ENCODE peak calls at places on chromosomes 12 and 14, in six cellular contexts. T is aorta; C is left lung; U is lower lobe of right lung; J is uterus; S is CD4-positive, alpha-beta memory T cell. Z is an unnamed sample. For H3K27me3, the result is how much of the 10 kb centered on the place peaks cover.

GRCh38 chr12:43198608-43199007 is 353.4 kb downstream of the ADAMTS20 start:
- DNase-seq in J (no peak), U (no peak), T (no peak), S (no peak), C (no peak), Z (no peak)

GRCh38 chr14:101824339-101824727 is 62.8 kb downstream of the PPP2R5C start:
- DNase-seq in S (no peak), J (no peak), T (no peak), C (no peak), U (no peak), Z (no peak)

GRCh38 chr12:88142610-88142991 is 494 bp downstream of the TMTC3 start:
- DNase-seq in S (no peak), C (peak), J (peak), U (peak), T (peak), Z (no peak)

GRCh38 chr12:95646781-95647184 is 95.5 kb upstream of the USP44 start:
- DNase-seq in C (no peak), S (no peak), U (no peak), J (no peak), T (no peak), Z (peak)

GRCh38 chr12:5335059-5335458 is 96.8 kb upstream of the NTF3 start:
- DNase-seq in C (no peak), U (no peak), J (no peak), T (no peak), S (no peak), Z (no peak)

GRCh38 chr12:104505095-104505819 is 48.5 kb downstream of the CHST11 start:
- DNase-seq in T (no peak), J (no peak), U (no peak), C (no peak), S (no peak), Z (no peak)

GRCh38 chr12:102474438-102475064 is 5.8 kb downstream of the IGF1 start:
- DNase-seq in U (no peak), T (no peak), J (no peak), S (no peak), C (no peak), Z (no peak)

GRCh38 chr12:124581299-124581698 is 13.9 kb upstream of the NCOR2 start:
- DNase-seq in J (no peak), S (no peak), U (no peak), T (no peak), C (no peak), Z (no peak)

GRCh38 chr12:52690351-52691075 is 10.3 kb upstream of the KRT1 start:
- DNase-seq in U (no peak), J (no peak), C (no peak), S (no peak), T (no peak), Z (no peak)
- H3K4me3 ChIP-seq in U (peak), J (no peak), C (no peak), S (peak), T (no peak), Z (no peak)

DNA sequence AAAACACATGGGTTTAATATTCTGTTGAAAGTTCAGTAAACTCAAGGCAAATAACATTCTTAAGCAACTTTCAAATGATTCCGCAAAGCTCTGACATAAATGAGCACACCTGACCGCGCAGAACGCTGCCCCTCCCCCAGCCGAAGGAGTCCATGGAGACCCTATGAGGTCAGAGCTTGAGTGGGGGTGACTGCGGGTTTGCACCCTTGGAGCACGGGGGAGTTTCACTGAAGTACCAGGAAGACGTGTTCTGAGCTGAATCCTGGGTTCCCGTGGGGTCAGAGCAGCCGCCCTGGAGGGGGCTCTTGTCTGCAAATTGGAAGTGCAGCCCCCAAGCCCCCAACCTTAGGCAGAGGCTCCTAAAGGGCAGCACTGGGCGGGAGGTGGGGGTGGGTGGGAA is 324.1 kb upstream of the SFSWAP start:
- DNase-seq in C (no peak), U (no peak), T (no peak), S (no peak), J (no peak), Z (no peak)
- H3K27me3 ChIP-seq in C (under half), U (under half), T (under half), S (under half), J (under half), Z (under half)

DNA sequence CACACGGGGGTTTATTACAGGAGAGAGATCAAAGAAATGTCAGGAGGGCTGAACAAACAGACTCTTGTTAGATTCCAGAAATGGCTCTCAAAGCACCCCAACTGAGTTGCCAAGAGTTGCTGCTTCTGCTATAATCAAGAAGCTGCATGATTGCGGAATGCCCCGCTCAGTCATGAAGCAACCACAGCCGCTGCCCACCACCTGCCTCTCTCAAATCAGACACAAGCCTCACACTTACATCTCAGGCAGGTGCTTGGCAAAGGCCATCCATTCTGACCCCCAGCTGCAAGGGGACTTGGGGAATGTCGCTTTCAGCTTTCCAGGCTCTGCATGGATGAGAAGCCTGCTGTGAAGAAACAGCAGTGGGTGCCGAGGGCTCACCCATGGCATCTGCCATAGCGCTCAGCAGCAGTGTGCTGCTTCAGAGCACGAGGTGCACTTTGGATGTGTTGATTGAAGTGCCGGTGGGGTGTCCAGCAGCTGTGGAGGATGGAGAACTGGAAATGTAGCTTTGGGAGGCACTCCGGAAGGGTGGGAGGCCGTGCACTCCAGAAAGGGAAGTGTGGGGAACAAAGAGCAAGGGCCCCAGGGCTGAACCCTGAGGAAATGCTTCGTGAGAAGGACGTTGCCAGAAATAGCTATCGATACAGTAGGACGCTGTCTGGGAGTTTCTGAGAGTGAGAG is 37.7 kb downstream of the LRRC74A start:
- DNase-seq in S (no peak), U (peak), C (no peak), T (no peak), J (peak), Z (no peak)
- H3K4me3 ChIP-seq in S (no peak), U (peak), C (no peak), T (no peak), J (no peak), Z (no peak)

GRCh38 chr12:122203301-122203967 is at the start of gene B3GNT4:
- DNase-seq in J (no peak), T (peak), S (peak), C (peak), U (peak), Z (peak)

GRCh38 chr12:122199484-122200355 is 3.8 kb upstream of the B3GNT4 start:
- DNase-seq in T (peak), C (no peak), S (no peak), J (no peak), U (no peak), Z (no peak)

GRCh38 chr12:122200541-122201175 is 2.9 kb upstream of the B3GNT4 start:
- DNase-seq in C (no peak), S (no peak), J (no peak), U (no peak), T (peak), Z (no peak)

GRCh38 chr12:122202017-122202416 is 1.5 kb upstream of the B3GNT4 start:
- DNase-seq in C (no peak), T (no peak), U (no peak), S (no peak), J (no peak), Z (no peak)

GRCh38 chr12:122201381-122201780 is 2.1 kb upstream of the B3GNT4 start:
- DNase-seq in S (no peak), U (no peak), C (no peak), T (peak), J (no peak), Z (no peak)
- H3K27me3 ChIP-seq in S (under half), U (half or more), C (under half), T (under half), J (under half), Z (under half)

GRCh38 chr12:114698566-114699163 is 14.7 kb upstream of the TBX3 start:
- DNase-seq in C (no peak), U (no peak), S (no peak), J (no peak), T (no peak), Z (no peak)
- H3K4me3 ChIP-seq in C (no peak), U (peak), S (no peak), J (no peak), T (no peak), Z (peak)

GRCh38 chr12:52310622-52311281 is 10.4 kb downstream of the KRT83 start:
- DNase-seq in T (peak), C (no peak), S (no peak), J (no peak), U (no peak), Z (no peak)
- H3K27me3 ChIP-seq in T (under half), C (under half), S (under half), J (under half), U (under half), Z (under half)

DNA sequence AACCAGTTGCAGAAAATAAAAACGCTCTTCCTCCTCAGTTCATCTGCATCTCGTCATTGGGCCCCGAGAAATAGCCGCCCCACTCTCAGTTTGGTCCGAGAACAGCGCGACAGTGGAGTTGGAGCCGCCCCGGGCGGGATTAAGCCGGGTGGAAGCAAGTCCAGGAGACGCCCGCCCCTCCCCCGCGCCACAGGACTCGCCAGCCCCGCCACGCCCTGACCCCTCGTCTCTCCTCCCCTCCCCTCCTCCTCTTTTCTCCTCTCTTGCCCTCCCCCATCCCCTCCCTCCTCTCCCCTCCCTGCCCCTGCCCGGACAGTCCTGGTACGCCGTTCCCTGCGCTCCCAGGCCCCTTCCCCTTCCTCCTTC is 83.8 kb downstream of the TNFAIP2 start:
- DNase-seq in T (peak), U (peak), J (peak), C (no peak), S (no peak), Z (peak)
- H3K4me3 ChIP-seq in T (peak), U (peak), J (peak), C (peak), S (no peak), Z (peak)

GRCh38 chr12:3838065-3838464 is 35.1 kb downstream of the PARP11 start:
- DNase-seq in S (no peak), C (no peak), T (no peak), J (no peak), U (no peak), Z (no peak)

GRCh38 chr12:3836641-3837040 is 36.6 kb downstream of the PARP11 start:
- DNase-seq in T (no peak), U (no peak), C (no peak), S (no peak), J (no peak), Z (no peak)

GRCh38 chr12:3834774-3835173 is 38.4 kb downstream of the PARP11 start:
- DNase-seq in C (no peak), S (no peak), J (no peak), U (no peak), T (no peak), Z (no peak)

GRCh38 chr12:3835914-3836313 is 37.3 kb downstream of the PARP11 start:
- DNase-seq in C (no peak), U (no peak), J (no peak), S (no peak), T (no peak), Z (no peak)

DNA sequence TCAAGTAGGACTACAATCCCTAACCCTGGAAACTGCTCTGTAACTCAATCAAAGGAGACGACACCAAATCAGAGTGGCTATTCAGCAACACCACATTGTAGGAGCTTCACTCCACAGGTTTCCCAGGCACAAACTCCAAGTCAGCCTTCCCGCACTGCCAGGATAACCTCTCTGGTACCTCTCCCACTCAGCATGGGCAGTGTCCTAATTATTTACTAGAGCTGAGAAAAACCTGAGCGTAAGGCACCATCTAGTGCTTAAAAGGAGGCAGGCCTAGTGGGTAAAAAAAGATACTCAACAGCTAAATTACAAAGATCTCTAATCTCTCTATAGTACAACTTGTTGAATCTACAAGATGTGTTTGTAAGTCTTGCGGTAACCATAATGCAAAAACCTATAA is 36.1 kb downstream of the PARP11 start:
- DNase-seq in J (no peak), S (no peak), T (no peak), C (no peak), U (no peak), Z (no peak)
- H3K27me3 ChIP-seq in J (under half), S (under half), T (under half), C (under half), U (under half), Z (under half)

DNA sequence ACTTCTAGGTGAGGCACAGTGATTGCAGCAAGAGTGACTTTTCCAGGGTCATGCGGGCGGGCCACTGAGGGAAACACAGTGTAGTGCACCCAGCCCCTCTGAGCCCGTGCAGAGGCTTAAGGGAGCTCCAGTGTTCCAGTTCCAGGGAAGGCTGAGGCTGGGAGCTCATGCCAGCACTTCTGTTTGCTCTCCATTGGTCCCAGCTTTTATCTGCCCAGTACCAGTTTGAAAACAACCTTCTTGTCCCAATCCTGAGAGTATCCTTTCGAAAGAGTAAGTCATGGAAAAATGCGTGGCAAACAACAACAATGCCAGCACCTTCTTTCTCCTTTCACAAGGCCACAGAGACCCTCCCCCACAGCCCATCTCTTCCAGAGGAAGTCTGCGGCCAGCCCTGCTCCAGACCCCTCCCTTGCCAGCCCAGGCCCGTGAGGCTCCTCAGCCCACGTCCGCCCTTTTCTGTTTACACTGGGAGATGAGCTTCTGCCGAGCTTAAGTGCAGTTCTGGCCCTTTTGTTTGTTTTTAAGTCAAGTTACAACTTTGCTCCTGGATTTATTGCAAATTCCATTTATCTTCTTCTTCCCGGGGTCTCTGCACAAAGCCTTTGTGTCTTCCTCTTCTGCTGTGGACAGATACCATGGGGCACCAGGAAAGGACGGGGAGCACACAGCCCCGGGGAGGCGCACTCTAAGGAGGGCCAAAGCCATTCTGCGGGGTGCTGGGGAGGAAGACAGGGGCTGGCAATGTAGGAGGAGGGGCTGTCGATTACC is 185.6 kb downstream of the ZFP36L1 start:
- DNase-seq in J (peak), C (no peak), U (no peak), T (no peak), S (no peak), Z (no peak)
- H3K4me3 ChIP-seq in J (no peak), C (no peak), U (no peak), T (no peak), S (no peak), Z (no peak)

DNA sequence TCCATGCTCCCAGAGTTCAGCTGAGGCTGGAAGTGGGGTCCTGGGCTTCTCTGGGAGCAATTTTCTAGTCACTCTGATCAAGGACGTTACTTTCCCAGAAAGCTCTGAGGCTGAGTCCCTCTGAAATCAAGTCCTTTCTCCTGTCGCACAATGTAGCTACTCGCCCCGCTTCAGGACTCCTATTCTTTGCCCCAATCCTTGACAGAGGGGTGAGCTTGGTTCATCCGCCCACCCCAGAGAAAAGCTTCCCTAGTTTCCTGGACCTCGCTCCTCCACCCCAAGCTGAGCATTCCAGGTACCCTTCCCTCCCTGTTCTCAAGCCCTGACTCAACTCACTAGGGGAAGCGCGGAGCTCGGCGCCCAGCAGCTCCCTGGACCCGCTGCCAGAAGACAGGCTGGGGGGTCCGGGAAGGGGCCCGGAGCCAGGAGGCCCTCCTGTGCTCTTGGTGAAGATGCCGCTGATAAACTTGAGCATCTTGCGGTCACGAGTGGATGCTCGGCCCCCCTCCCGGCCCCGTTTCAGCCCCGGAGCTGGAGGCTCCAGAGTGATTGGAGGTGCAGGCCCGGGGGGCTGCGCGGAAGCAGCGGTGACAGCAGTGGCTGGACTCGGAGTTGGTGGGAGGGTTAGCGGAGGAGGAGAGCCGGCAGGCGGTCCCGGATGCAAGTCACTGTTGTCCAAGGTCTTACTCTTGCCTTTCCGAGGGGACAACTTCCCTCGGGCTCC is 1.6 kb downstream of the AGAP2 start:
- DNase-seq in U (no peak), S (no peak), C (no peak), T (no peak), J (no peak), Z (no peak)
- H3K27me3 ChIP-seq in U (half or more), S (under half), C (under half), T (under half), J (under half), Z (under half)